ENCODE peak calls at places on chromosome 1, in nine cellular contexts. One of them, this sample, is unnamed.

GRCh38 chr1:7629465-7630195 is 141.5 kb upstream of the VAMP3 start:
- DNase-seq in NCI-H1092 treated with DMSO at 0.1 percent for 48 hours: no peak
- DNase-seq in stimulated activated CD8-positive, alpha-beta memory T cell treated with anti-CD3 and anti-CD28 coated beads, Interleukin-15, amount 100 ng/mL, for 1 hour: no peak
- DNase-seq in NCI-H2029 treated with DMSO at 0.1 percent for 48 hours: no peak
- DNase-seq in progenitor cell of endocrine pancreas: no peak
- DNase-seq in cardiac septum: no peak
- DNase-seq in AG08396: no peak
- DNase-seq in activated CD4-positive, alpha-beta T cell treated with anti-CD3 and anti-CD28 coated beads for 24 hours: no peak
- DNase-seq in retina: no peak
- DNase-seq in this sample: no peak

GRCh38 chr1:42753070-42753469 is 13.0 kb upstream of the CLDN19 start:
- DNase-seq in NCI-H2029 treated with DMSO at 0.1 percent for 48 hours: no peak
- DNase-seq in retina: no peak
- DNase-seq in AG08396: peak; percentile 70
- DNase-seq in activated CD4-positive, alpha-beta T cell treated with anti-CD3 and anti-CD28 coated beads for 24 hours: no peak
- DNase-seq in stimulated activated CD8-positive, alpha-beta memory T cell treated with anti-CD3 and anti-CD28 coated beads, Interleukin-15, amount 100 ng/mL, for 1 hour: no peak
- DNase-seq in cardiac septum: no peak
- DNase-seq in progenitor cell of endocrine pancreas: no peak
- DNase-seq in NCI-H1092 treated with DMSO at 0.1 percent for 48 hours: no peak
- DNase-seq in this sample: no peak

GRCh38 chr1:27523666-27524020 is 33.7 kb upstream of the WASF2 start:
- DNase-seq in NCI-H1092 treated with DMSO at 0.1 percent for 48 hours: no peak
- DNase-seq in AG08396: no peak
- DNase-seq in progenitor cell of endocrine pancreas: no peak
- DNase-seq in retina: no peak
- DNase-seq in stimulated activated CD8-positive, alpha-beta memory T cell treated with anti-CD3 and anti-CD28 coated beads, Interleukin-15, amount 100 ng/mL, for 1 hour: no peak
- DNase-seq in activated CD4-positive, alpha-beta T cell treated with anti-CD3 and anti-CD28 coated beads for 24 hours: no peak
- DNase-seq in cardiac septum: no peak
- DNase-seq in NCI-H2029 treated with DMSO at 0.1 percent for 48 hours: no peak
- DNase-seq in this sample: no peak

GRCh38 chr1:86868477-86868876 is 45.4 kb downstream of the SELENOF start:
- DNase-seq in NCI-H1092 treated with DMSO at 0.1 percent for 48 hours: no peak
- DNase-seq in AG08396: no peak
- DNase-seq in progenitor cell of endocrine pancreas: no peak
- DNase-seq in NCI-H2029 treated with DMSO at 0.1 percent for 48 hours: no peak
- DNase-seq in cardiac septum: no peak
- DNase-seq in activated CD4-positive, alpha-beta T cell treated with anti-CD3 and anti-CD28 coated beads for 24 hours: no peak
- DNase-seq in stimulated activated CD8-positive, alpha-beta memory T cell treated with anti-CD3 and anti-CD28 coated beads, Interleukin-15, amount 100 ng/mL, for 1 hour: no peak
- DNase-seq in retina: no peak
- DNase-seq in this sample: no peak

GRCh38 chr1:15848929-15849774 is 1.6 kb downstream of the SPEN start:
- DNase-seq in NCI-H1092 treated with DMSO at 0.1 percent for 48 hours: peak; percentile 93
- DNase-seq in retina: peak; percentile 96
- DNase-seq in activated CD4-positive, alpha-beta T cell treated with anti-CD3 and anti-CD28 coated beads for 24 hours: peak; percentile 58
- DNase-seq in NCI-H2029 treated with DMSO at 0.1 percent for 48 hours: peak; percentile 82
- DNase-seq in cardiac septum: peak; percentile 89
- DNase-seq in stimulated activated CD8-positive, alpha-beta memory T cell treated with anti-CD3 and anti-CD28 coated beads, Interleukin-15, amount 100 ng/mL, for 1 hour: peak; percentile 32
- DNase-seq in AG08396: peak; percentile 61
- DNase-seq in progenitor cell of endocrine pancreas: peak; percentile 82
- DNase-seq in this sample: peak; percentile 94

GRCh38 chr1:209349372-209350324 is 233.9 kb upstream of the CAMK1G start:
- DNase-seq in cardiac septum: no peak
- DNase-seq in stimulated activated CD8-positive, alpha-beta memory T cell treated with anti-CD3 and anti-CD28 coated beads, Interleukin-15, amount 100 ng/mL, for 1 hour: no peak
- DNase-seq in activated CD4-positive, alpha-beta T cell treated with anti-CD3 and anti-CD28 coated beads for 24 hours: no peak
- DNase-seq in progenitor cell of endocrine pancreas: no peak
- DNase-seq in AG08396: no peak
- DNase-seq in NCI-H2029 treated with DMSO at 0.1 percent for 48 hours: peak; percentile 56
- DNase-seq in retina: no peak
- DNase-seq in NCI-H1092 treated with DMSO at 0.1 percent for 48 hours: no peak
- DNase-seq in this sample: no peak

GRCh38 chr1:2585318-2586092 is 1.1 kb upstream of the PRXL2B start:
- DNase-seq in AG08396: peak; percentile 58
- DNase-seq in stimulated activated CD8-positive, alpha-beta memory T cell treated with anti-CD3 and anti-CD28 coated beads, Interleukin-15, amount 100 ng/mL, for 1 hour: peak; percentile 35
- DNase-seq in progenitor cell of endocrine pancreas: no peak
- DNase-seq in NCI-H2029 treated with DMSO at 0.1 percent for 48 hours: no peak
- DNase-seq in retina: peak; percentile 81
- DNase-seq in cardiac septum: peak; percentile 85
- DNase-seq in NCI-H1092 treated with DMSO at 0.1 percent for 48 hours: peak; percentile 26
- DNase-seq in activated CD4-positive, alpha-beta T cell treated with anti-CD3 and anti-CD28 coated beads for 24 hours: peak; percentile 35
- DNase-seq in this sample: no peak

GRCh38 chr1:6330410-6330827 is 63.1 kb downstream of the ACOT7 start:
- DNase-seq in AG08396: peak; percentile 85
- DNase-seq in NCI-H1092 treated with DMSO at 0.1 percent for 48 hours: peak; percentile 77
- DNase-seq in NCI-H2029 treated with DMSO at 0.1 percent for 48 hours: no peak
- DNase-seq in retina: no peak
- DNase-seq in stimulated activated CD8-positive, alpha-beta memory T cell treated with anti-CD3 and anti-CD28 coated beads, Interleukin-15, amount 100 ng/mL, for 1 hour: no peak
- DNase-seq in cardiac septum: no peak
- DNase-seq in activated CD4-positive, alpha-beta T cell treated with anti-CD3 and anti-CD28 coated beads for 24 hours: no peak
- DNase-seq in progenitor cell of endocrine pancreas: no peak
- DNase-seq in this sample: no peak

GRCh38 chr1:107171378-107171777 is 30.5 kb downstream of the NTNG1 start:
- DNase-seq in NCI-H2029 treated with DMSO at 0.1 percent for 48 hours: no peak
- DNase-seq in progenitor cell of endocrine pancreas: no peak
- DNase-seq in retina: no peak
- DNase-seq in AG08396: no peak
- DNase-seq in NCI-H1092 treated with DMSO at 0.1 percent for 48 hours: no peak
- DNase-seq in stimulated activated CD8-positive, alpha-beta memory T cell treated with anti-CD3 and anti-CD28 coated beads, Interleukin-15, amount 100 ng/mL, for 1 hour: no peak
- DNase-seq in cardiac septum: no peak
- DNase-seq in activated CD4-positive, alpha-beta T cell treated with anti-CD3 and anti-CD28 coated beads for 24 hours: no peak
- DNase-seq in this sample: no peak

GRCh38 chr1:165631403-165632151 is 543 bp downstream of the MGST3 start:
- DNase-seq in AG08396: peak; percentile 75
- DNase-seq in NCI-H1092 treated with DMSO at 0.1 percent for 48 hours: peak; percentile 52
- DNase-seq in stimulated activated CD8-positive, alpha-beta memory T cell treated with anti-CD3 and anti-CD28 coated beads, Interleukin-15, amount 100 ng/mL, for 1 hour: peak; percentile 14
- DNase-seq in retina: no peak
- DNase-seq in progenitor cell of endocrine pancreas: peak; percentile 13
- DNase-seq in cardiac septum: no peak
- DNase-seq in NCI-H2029 treated with DMSO at 0.1 percent for 48 hours: no peak
- DNase-seq in activated CD4-positive, alpha-beta T cell treated with anti-CD3 and anti-CD28 coated beads for 24 hours: no peak
- DNase-seq in this sample: peak; percentile 75

GRCh38 chr1:150464422-150464826 is 22.8 kb upstream of the TARS2 start:
- DNase-seq in NCI-H1092 treated with DMSO at 0.1 percent for 48 hours: peak; percentile 56
- DNase-seq in progenitor cell of endocrine pancreas: peak; percentile 55
- DNase-seq in activated CD4-positive, alpha-beta T cell treated with anti-CD3 and anti-CD28 coated beads for 24 hours: peak; percentile 66
- DNase-seq in stimulated activated CD8-positive, alpha-beta memory T cell treated with anti-CD3 and anti-CD28 coated beads, Interleukin-15, amount 100 ng/mL, for 1 hour: peak; percentile 53
- DNase-seq in AG08396: peak; percentile 69
- DNase-seq in NCI-H2029 treated with DMSO at 0.1 percent for 48 hours: peak; percentile 47
- DNase-seq in retina: peak; percentile 74
- DNase-seq in cardiac septum: no peak
- DNase-seq in this sample: no peak

GRCh38 chr1:26693557-26694184 is 2.1 kb upstream of the ARID1A start:
- DNase-seq in progenitor cell of endocrine pancreas: no peak
- DNase-seq in cardiac septum: no peak
- DNase-seq in NCI-H1092 treated with DMSO at 0.1 percent for 48 hours: no peak
- DNase-seq in NCI-H2029 treated with DMSO at 0.1 percent for 48 hours: no peak
- DNase-seq in AG08396: no peak
- DNase-seq in activated CD4-positive, alpha-beta T cell treated with anti-CD3 and anti-CD28 coated beads for 24 hours: no peak
- DNase-seq in retina: peak; percentile 28
- DNase-seq in stimulated activated CD8-positive, alpha-beta memory T cell treated with anti-CD3 and anti-CD28 coated beads, Interleukin-15, amount 100 ng/mL, for 1 hour: no peak
- DNase-seq in this sample: no peak

GRCh38 chr1:32047701-32048100 is 25.0 kb upstream of the TMEM39B start:
- DNase-seq in AG08396: no peak
- DNase-seq in NCI-H1092 treated with DMSO at 0.1 percent for 48 hours: no peak
- DNase-seq in retina: no peak
- DNase-seq in NCI-H2029 treated with DMSO at 0.1 percent for 48 hours: no peak
- DNase-seq in stimulated activated CD8-positive, alpha-beta memory T cell treated with anti-CD3 and anti-CD28 coated beads, Interleukin-15, amount 100 ng/mL, for 1 hour: no peak
- DNase-seq in activated CD4-positive, alpha-beta T cell treated with anti-CD3 and anti-CD28 coated beads for 24 hours: no peak
- DNase-seq in cardiac septum: no peak
- DNase-seq in progenitor cell of endocrine pancreas: no peak
- DNase-seq in this sample: no peak

GRCh38 chr1:151176514-151177045 is 799 bp upstream of the TMOD4 start:
- DNase-seq in NCI-H2029 treated with DMSO at 0.1 percent for 48 hours: no peak
- DNase-seq in activated CD4-positive, alpha-beta T cell treated with anti-CD3 and anti-CD28 coated beads for 24 hours: no peak
- DNase-seq in AG08396: no peak
- DNase-seq in progenitor cell of endocrine pancreas: no peak
- DNase-seq in stimulated activated CD8-positive, alpha-beta memory T cell treated with anti-CD3 and anti-CD28 coated beads, Interleukin-15, amount 100 ng/mL, for 1 hour: no peak
- DNase-seq in NCI-H1092 treated with DMSO at 0.1 percent for 48 hours: no peak
- DNase-seq in retina: no peak
- DNase-seq in cardiac septum: no peak
- DNase-seq in this sample: no peak

GRCh38 chr1:39087109-39087834 is 61.1 kb downstream of the NDUFS5 start:
- DNase-seq in activated CD4-positive, alpha-beta T cell treated with anti-CD3 and anti-CD28 coated beads for 24 hours: no peak
- DNase-seq in stimulated activated CD8-positive, alpha-beta memory T cell treated with anti-CD3 and anti-CD28 coated beads, Interleukin-15, amount 100 ng/mL, for 1 hour: no peak
- DNase-seq in progenitor cell of endocrine pancreas: no peak
- DNase-seq in retina: no peak
- DNase-seq in AG08396: peak; percentile 66
- DNase-seq in cardiac septum: no peak
- DNase-seq in NCI-H1092 treated with DMSO at 0.1 percent for 48 hours: no peak
- DNase-seq in NCI-H2029 treated with DMSO at 0.1 percent for 48 hours: no peak
- DNase-seq in this sample: no peak

GRCh38 chr1:57017201-57017600 is 51.4 kb upstream of the C8B start:
- DNase-seq in activated CD4-positive, alpha-beta T cell treated with anti-CD3 and anti-CD28 coated beads for 24 hours: no peak
- DNase-seq in AG08396: peak; percentile 25
- DNase-seq in stimulated activated CD8-positive, alpha-beta memory T cell treated with anti-CD3 and anti-CD28 coated beads, Interleukin-15, amount 100 ng/mL, for 1 hour: no peak
- DNase-seq in NCI-H1092 treated with DMSO at 0.1 percent for 48 hours: no peak
- DNase-seq in retina: no peak
- DNase-seq in progenitor cell of endocrine pancreas: no peak
- DNase-seq in NCI-H2029 treated with DMSO at 0.1 percent for 48 hours: no peak
- DNase-seq in cardiac septum: no peak
- DNase-seq in this sample: no peak

GRCh38 chr1:207935166-207935583 is 24.2 kb upstream of the CD34 start:
- DNase-seq in NCI-H2029 treated with DMSO at 0.1 percent for 48 hours: no peak
- DNase-seq in cardiac septum: no peak
- DNase-seq in stimulated activated CD8-positive, alpha-beta memory T cell treated with anti-CD3 and anti-CD28 coated beads, Interleukin-15, amount 100 ng/mL, for 1 hour: no peak
- DNase-seq in AG08396: no peak
- DNase-seq in activated CD4-positive, alpha-beta T cell treated with anti-CD3 and anti-CD28 coated beads for 24 hours: no peak
- DNase-seq in progenitor cell of endocrine pancreas: no peak
- DNase-seq in retina: no peak
- DNase-seq in NCI-H1092 treated with DMSO at 0.1 percent for 48 hours: no peak
- DNase-seq in this sample: no peak

GRCh38 chr1:180927348-180927747 is 14.7 kb downstream of the KIAA1614 start:
- DNase-seq in NCI-H2029 treated with DMSO at 0.1 percent for 48 hours: peak; percentile 27
- DNase-seq in stimulated activated CD8-positive, alpha-beta memory T cell treated with anti-CD3 and anti-CD28 coated beads, Interleukin-15, amount 100 ng/mL, for 1 hour: no peak
- DNase-seq in retina: no peak
- DNase-seq in AG08396: no peak
- DNase-seq in NCI-H1092 treated with DMSO at 0.1 percent for 48 hours: peak; percentile 92
- DNase-seq in progenitor cell of endocrine pancreas: no peak
- DNase-seq in activated CD4-positive, alpha-beta T cell treated with anti-CD3 and anti-CD28 coated beads for 24 hours: no peak
- DNase-seq in cardiac septum: no peak
- DNase-seq in this sample: no peak

GRCh38 chr1:53957231-53957818 is 11.2 kb downstream of the LRRC42 start:
- DNase-seq in stimulated activated CD8-positive, alpha-beta memory T cell treated with anti-CD3 and anti-CD28 coated beads, Interleukin-15, amount 100 ng/mL, for 1 hour: no peak
- DNase-seq in activated CD4-positive, alpha-beta T cell treated with anti-CD3 and anti-CD28 coated beads for 24 hours: no peak
- DNase-seq in NCI-H1092 treated with DMSO at 0.1 percent for 48 hours: peak; percentile 71
- DNase-seq in NCI-H2029 treated with DMSO at 0.1 percent for 48 hours: peak; percentile 95
- DNase-seq in cardiac septum: no peak
- DNase-seq in AG08396: peak; percentile 60
- DNase-seq in retina: no peak
- DNase-seq in progenitor cell of endocrine pancreas: no peak
- DNase-seq in this sample: no peak

GRCh38 chr1:223731076-223731770 is 18.9 kb downstream of the CAPN2 start:
- DNase-seq in retina: no peak
- DNase-seq in progenitor cell of endocrine pancreas: no peak
- DNase-seq in activated CD4-positive, alpha-beta T cell treated with anti-CD3 and anti-CD28 coated beads for 24 hours: no peak
- DNase-seq in NCI-H1092 treated with DMSO at 0.1 percent for 48 hours: peak; percentile 14
- DNase-seq in NCI-H2029 treated with DMSO at 0.1 percent for 48 hours: peak; percentile 61
- DNase-seq in stimulated activated CD8-positive, alpha-beta memory T cell treated with anti-CD3 and anti-CD28 coated beads, Interleukin-15, amount 100 ng/mL, for 1 hour: no peak
- DNase-seq in cardiac septum: no peak
- DNase-seq in AG08396: peak; percentile 63
- DNase-seq in this sample: no peak

GRCh38 chr1:165217958-165218357 is 138.6 kb downstream of the LMX1A start:
- DNase-seq in progenitor cell of endocrine pancreas: no peak
- DNase-seq in NCI-H1092 treated with DMSO at 0.1 percent for 48 hours: no peak
- DNase-seq in NCI-H2029 treated with DMSO at 0.1 percent for 48 hours: no peak
- DNase-seq in cardiac septum: no peak
- DNase-seq in retina: no peak
- DNase-seq in stimulated activated CD8-positive, alpha-beta memory T cell treated with anti-CD3 and anti-CD28 coated beads, Interleukin-15, amount 100 ng/mL, for 1 hour: no peak
- DNase-seq in AG08396: no peak
- DNase-seq in activated CD4-positive, alpha-beta T cell treated with anti-CD3 and anti-CD28 coated beads for 24 hours: no peak
- DNase-seq in this sample: no peak

GRCh38 chr1:81998165-81998564 is 197.4 kb downstream of the ADGRL2 start:
- DNase-seq in retina: no peak
- DNase-seq in NCI-H2029 treated with DMSO at 0.1 percent for 48 hours: no peak
- DNase-seq in AG08396: no peak
- DNase-seq in cardiac septum: no peak
- DNase-seq in stimulated activated CD8-positive, alpha-beta memory T cell treated with anti-CD3 and anti-CD28 coated beads, Interleukin-15, amount 100 ng/mL, for 1 hour: no peak
- DNase-seq in activated CD4-positive, alpha-beta T cell treated with anti-CD3 and anti-CD28 coated beads for 24 hours: no peak
- DNase-seq in NCI-H1092 treated with DMSO at 0.1 percent for 48 hours: no peak
- DNase-seq in progenitor cell of endocrine pancreas: no peak
- DNase-seq in this sample: no peak

GRCh38 chr1:198529414-198529813 is 11.1 kb downstream of the ATP6V1G3 start:
- DNase-seq in progenitor cell of endocrine pancreas: no peak
- DNase-seq in NCI-H2029 treated with DMSO at 0.1 percent for 48 hours: no peak
- DNase-seq in activated CD4-positive, alpha-beta T cell treated with anti-CD3 and anti-CD28 coated beads for 24 hours: no peak
- DNase-seq in AG08396: peak; percentile 10
- DNase-seq in cardiac septum: no peak
- DNase-seq in stimulated activated CD8-positive, alpha-beta memory T cell treated with anti-CD3 and anti-CD28 coated beads, Interleukin-15, amount 100 ng/mL, for 1 hour: no peak
- DNase-seq in retina: no peak
- DNase-seq in NCI-H1092 treated with DMSO at 0.1 percent for 48 hours: no peak
- DNase-seq in this sample: no peak

GRCh38 chr1:58045094-58045493 is 501.4 kb downstream of the OMA1 start:
- DNase-seq in progenitor cell of endocrine pancreas: no peak
- DNase-seq in NCI-H2029 treated with DMSO at 0.1 percent for 48 hours: no peak
- DNase-seq in cardiac septum: no peak
- DNase-seq in AG08396: no peak
- DNase-seq in stimulated activated CD8-positive, alpha-beta memory T cell treated with anti-CD3 and anti-CD28 coated beads, Interleukin-15, amount 100 ng/mL, for 1 hour: no peak
- DNase-seq in retina: peak; percentile 20
- DNase-seq in activated CD4-positive, alpha-beta T cell treated with anti-CD3 and anti-CD28 coated beads for 24 hours: no peak
- DNase-seq in NCI-H1092 treated with DMSO at 0.1 percent for 48 hours: no peak
- DNase-seq in this sample: no peak

GRCh38 chr1:42154685-42155084 is 1.5 kb downstream of the GUCA2B start:
- DNase-seq in stimulated activated CD8-positive, alpha-beta memory T cell treated with anti-CD3 and anti-CD28 coated beads, Interleukin-15, amount 100 ng/mL, for 1 hour: no peak
- DNase-seq in NCI-H1092 treated with DMSO at 0.1 percent for 48 hours: no peak
- DNase-seq in NCI-H2029 treated with DMSO at 0.1 percent for 48 hours: no peak
- DNase-seq in progenitor cell of endocrine pancreas: no peak
- DNase-seq in activated CD4-positive, alpha-beta T cell treated with anti-CD3 and anti-CD28 coated beads for 24 hours: no peak
- DNase-seq in AG08396: no peak
- DNase-seq in retina: no peak
- DNase-seq in cardiac septum: no peak
- DNase-seq in this sample: no peak

GRCh38 chr1:211737115-211738035 is 62.0 kb upstream of the NEK2 start:
- DNase-seq in cardiac septum: no peak
- DNase-seq in AG08396: no peak
- DNase-seq in stimulated activated CD8-positive, alpha-beta memory T cell treated with anti-CD3 and anti-CD28 coated beads, Interleukin-15, amount 100 ng/mL, for 1 hour: no peak
- DNase-seq in activated CD4-positive, alpha-beta T cell treated with anti-CD3 and anti-CD28 coated beads for 24 hours: no peak
- DNase-seq in NCI-H2029 treated with DMSO at 0.1 percent for 48 hours: no peak
- DNase-seq in NCI-H1092 treated with DMSO at 0.1 percent for 48 hours: no peak
- DNase-seq in retina: no peak
- DNase-seq in progenitor cell of endocrine pancreas: no peak
- DNase-seq in this sample: no peak

GRCh38 chr1:21966247-21967000 is 10.4 kb upstream of the CELA3B start:
- DNase-seq in stimulated activated CD8-positive, alpha-beta memory T cell treated with anti-CD3 and anti-CD28 coated beads, Interleukin-15, amount 100 ng/mL, for 1 hour: no peak
- DNase-seq in cardiac septum: peak; percentile 56
- DNase-seq in AG08396: peak; percentile 54
- DNase-seq in NCI-H1092 treated with DMSO at 0.1 percent for 48 hours: no peak
- DNase-seq in retina: no peak
- DNase-seq in activated CD4-positive, alpha-beta T cell treated with anti-CD3 and anti-CD28 coated beads for 24 hours: no peak
- DNase-seq in progenitor cell of endocrine pancreas: no peak
- DNase-seq in NCI-H2029 treated with DMSO at 0.1 percent for 48 hours: no peak
- DNase-seq in this sample: no peak

GRCh38 chr1:7705048-7705907 is 65.8 kb upstream of the VAMP3 start:
- DNase-seq in progenitor cell of endocrine pancreas: no peak
- DNase-seq in activated CD4-positive, alpha-beta T cell treated with anti-CD3 and anti-CD28 coated beads for 24 hours: no peak
- DNase-seq in NCI-H2029 treated with DMSO at 0.1 percent for 48 hours: no peak
- DNase-seq in retina: peak; percentile 70
- DNase-seq in cardiac septum: peak; percentile 72
- DNase-seq in AG08396: no peak
- DNase-seq in stimulated activated CD8-positive, alpha-beta memory T cell treated with anti-CD3 and anti-CD28 coated beads, Interleukin-15, amount 100 ng/mL, for 1 hour: no peak
- DNase-seq in NCI-H1092 treated with DMSO at 0.1 percent for 48 hours: no peak
- DNase-seq in this sample: no peak

GRCh38 chr1:72845981-72846380 is 563.6 kb upstream of the NEGR1 start:
- DNase-seq in retina: no peak
- DNase-seq in cardiac septum: no peak
- DNase-seq in NCI-H2029 treated with DMSO at 0.1 percent for 48 hours: no peak
- DNase-seq in NCI-H1092 treated with DMSO at 0.1 percent for 48 hours: no peak
- DNase-seq in activated CD4-positive, alpha-beta T cell treated with anti-CD3 and anti-CD28 coated beads for 24 hours: no peak
- DNase-seq in AG08396: no peak
- DNase-seq in stimulated activated CD8-positive, alpha-beta memory T cell treated with anti-CD3 and anti-CD28 coated beads, Interleukin-15, amount 100 ng/mL, for 1 hour: no peak
- DNase-seq in progenitor cell of endocrine pancreas: no peak
- DNase-seq in this sample: no peak

GRCh38 chr1:46160212-46160611 is 14.7 kb upstream of the TSPAN1 start:
- DNase-seq in NCI-H1092 treated with DMSO at 0.1 percent for 48 hours: no peak
- DNase-seq in stimulated activated CD8-positive, alpha-beta memory T cell treated with anti-CD3 and anti-CD28 coated beads, Interleukin-15, amount 100 ng/mL, for 1 hour: no peak
- DNase-seq in progenitor cell of endocrine pancreas: no peak
- DNase-seq in AG08396: no peak
- DNase-seq in NCI-H2029 treated with DMSO at 0.1 percent for 48 hours: no peak
- DNase-seq in retina: no peak
- DNase-seq in cardiac septum: no peak
- DNase-seq in activated CD4-positive, alpha-beta T cell treated with anti-CD3 and anti-CD28 coated beads for 24 hours: no peak
- DNase-seq in this sample: no peak

GRCh38 chr1:153849487-153850185 is 73.1 kb downstream of the GATAD2B start:
- DNase-seq in retina: no peak
- DNase-seq in NCI-H1092 treated with DMSO at 0.1 percent for 48 hours: no peak
- DNase-seq in progenitor cell of endocrine pancreas: no peak
- DNase-seq in AG08396: no peak
- DNase-seq in NCI-H2029 treated with DMSO at 0.1 percent for 48 hours: no peak
- DNase-seq in stimulated activated CD8-positive, alpha-beta memory T cell treated with anti-CD3 and anti-CD28 coated beads, Interleukin-15, amount 100 ng/mL, for 1 hour: no peak
- DNase-seq in cardiac septum: no peak
- DNase-seq in activated CD4-positive, alpha-beta T cell treated with anti-CD3 and anti-CD28 coated beads for 24 hours: peak; percentile 7
- DNase-seq in this sample: no peak

This sample was measured in type B pancreatic cell.